ENCODE peak calls at places on chromosomes 16 and 17, in four cellular contexts. C is GM12878, Z is HepG2, A is K562. V is an unnamed sample.

GRCh38 chr17:72421128-72422092 is 300.6 kb downstream of the SOX9 start:
- DNase-seq in C (peak; percentile 94), Z (peak; percentile 99), A (no peak), V (no peak)

GRCh38 chr16:30478766-30479478 is 6.4 kb downstream of the ITGAL start:
- DNase-seq in C (no peak), Z (no peak), A (peak; percentile 3), V (no peak)

GRCh38 chr17:47872651-47873161 is 21.7 kb upstream of the SP6 start:
- DNase-seq in C (no peak), Z (no peak), A (no peak), V (peak; percentile 79)

GRCh38 chr16:88402551-88402950 is 19.8 kb downstream of the ZNF469 start:
- DNase-seq in C (no peak), Z (no peak), A (no peak), V (no peak)

GRCh38 chr17:60328679-60329078 is 63.3 kb downstream of the USP32 start:
- DNase-seq in C (no peak), Z (no peak), A (no peak), V (no peak)

GRCh38 chr17:14337596-14338079 is 36.8 kb downstream of the HS3ST3B1 start:
- DNase-seq in C (no peak), Z (no peak), A (no peak), V (no peak)

GRCh38 chr17:18121201-18121600 is 12.6 kb downstream of the MYO15A start:
- DNase-seq in C (no peak), Z (no peak), A (no peak), V (no peak)

GRCh38 chr17:17935321-17936271 is 36.6 kb downstream of the TOM1L2 start:
- DNase-seq in C (no peak), Z (peak; percentile 57), A (no peak), V (no peak)

GRCh38 chr17:17235212-17236174 is 1.5 kb downstream of the FLCN start:
- DNase-seq in C (no peak), Z (peak; percentile 22), A (no peak), V (no peak)

GRCh38 chr17:38701504-38702165 is 3.4 kb upstream of the MLLT6 start:
- DNase-seq in C (peak; percentile 86), Z (peak; percentile 49), A (peak; percentile 61), V (no peak)
- TF ChIP-seq HDAC6 in C (peak; percentile 11), Z (no peak), A (no peak), V (no peak)

GRCh38 chr17:42704495-42705494 is 22.5 kb downstream of the CNTNAP1 start:
- DNase-seq in C (peak; percentile 94), Z (no peak), A (no peak), V (no peak)
- TF ChIP-seq HDAC6 in C (no peak), Z (no peak), A (no peak), V (no peak)

GRCh38 chr16:49767414-49767813 is 88.5 kb downstream of the ZNF423 start:
- DNase-seq in C (no peak), Z (no peak), A (no peak), V (no peak)
- TF ChIP-seq HDAC6 in C (no peak), Z (no peak), A (no peak), V (no peak)

GRCh38 chr16:27489906-27490305 is 59.8 kb downstream of the GTF3C1 start:
- DNase-seq in C (no peak), Z (no peak), A (no peak), V (no peak)
- TF ChIP-seq HDAC6 in C (no peak), Z (no peak), A (no peak), V (no peak)

GRCh38 chr17:83135692-83136091 is 56.3 kb downstream of the METRNL start:
- DNase-seq in C (no peak), Z (no peak), A (no peak), V (no peak)

GRCh38 chr17:83129676-83130075 is 50.3 kb downstream of the METRNL start:
- DNase-seq in C (no peak), Z (no peak), A (no peak), V (no peak)

GRCh38 chr17:83133302-83134121 is 54.1 kb downstream of the METRNL start:
- DNase-seq in C (no peak), Z (no peak), A (no peak), V (no peak)

GRCh38 chr17:83131268-83132011 is 52.0 kb downstream of the METRNL start:
- DNase-seq in C (no peak), Z (no peak), A (peak; percentile 77), V (no peak)

DNA sequence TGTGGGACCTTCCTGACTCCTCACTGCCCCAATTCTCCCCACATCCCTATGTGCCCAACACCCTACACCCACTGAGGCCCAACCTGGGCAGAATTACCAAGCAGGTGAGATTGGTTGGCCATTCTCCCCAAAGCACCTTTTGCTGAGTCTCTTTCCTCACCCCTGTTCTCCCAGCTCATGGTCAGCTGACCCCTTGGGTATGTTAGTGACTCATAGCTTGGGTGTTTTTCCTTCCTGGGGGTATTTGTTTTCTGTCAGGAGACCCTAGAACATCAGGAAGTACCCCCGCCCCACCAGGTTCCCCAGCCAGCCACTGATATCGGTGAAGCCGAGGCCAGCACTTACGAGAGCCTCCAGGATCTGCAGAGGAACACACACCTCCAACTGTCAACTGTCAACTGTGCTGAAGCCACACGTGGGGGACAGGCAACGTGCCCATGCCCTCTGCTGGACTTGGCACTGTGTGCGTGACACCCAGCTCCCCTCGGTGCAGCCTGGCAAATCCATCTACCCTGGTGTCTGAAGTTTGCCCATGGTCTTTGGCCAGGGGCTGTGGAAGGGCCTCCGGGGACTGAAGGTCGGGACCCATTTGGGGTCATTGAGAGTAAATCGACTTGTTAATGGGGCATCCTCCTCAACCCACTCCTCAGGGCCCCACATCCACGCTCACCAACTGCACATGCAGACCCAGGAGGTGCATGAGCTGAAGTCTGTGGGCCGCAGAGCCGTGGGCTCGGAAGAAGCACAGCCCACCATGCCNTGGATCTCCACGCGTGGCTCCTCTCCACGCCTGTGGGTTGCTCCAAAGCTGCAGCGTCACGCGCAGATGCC is 53.1 kb downstream of the METRNL start:
- DNase-seq in C (no peak), Z (no peak), A (no peak), V (no peak)
- TF ChIP-seq HDAC6 in C (no peak), Z (no peak), A (no peak), V (no peak)

GRCh38 chr17:3979276-3979583 is 15.0 kb upstream of the ATP2A3 start:
- DNase-seq in C (no peak), Z (no peak), A (no peak), V (no peak)

GRCh38 chr17:3980381-3980975 is 16.2 kb upstream of the ATP2A3 start:
- DNase-seq in C (no peak), Z (no peak), A (no peak), V (no peak)

GRCh38 chr17:3982541-3983017 is 18.3 kb upstream of the ATP2A3 start:
- DNase-seq in C (no peak), Z (no peak), A (no peak), V (no peak)

GRCh38 chr17:3982113-3982512 is 17.9 kb upstream of the ATP2A3 start:
- DNase-seq in C (no peak), Z (no peak), A (no peak), V (no peak)

DNA sequence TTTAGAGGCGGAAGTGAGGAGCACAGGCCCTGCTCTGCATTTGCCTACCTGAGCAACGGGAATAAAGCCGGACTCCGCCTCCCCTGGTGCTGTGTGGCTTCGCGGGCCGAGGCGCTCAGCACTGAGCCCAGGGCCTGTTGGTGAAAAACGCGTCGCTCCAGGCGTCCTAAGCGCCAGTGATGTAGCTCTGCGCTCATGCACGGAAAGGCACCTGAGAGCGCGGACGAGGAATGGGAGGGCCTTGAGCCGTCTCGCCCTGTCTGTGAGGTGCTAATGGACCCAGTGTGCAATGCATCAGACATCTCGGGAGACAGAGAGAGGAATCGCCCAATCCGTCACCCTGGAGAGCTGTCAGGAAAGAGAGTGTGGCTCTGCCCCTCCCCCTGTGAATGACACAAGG is 17.2 kb upstream of the ATP2A3 start:
- DNase-seq in C (no peak), Z (no peak), A (no peak), V (peak; percentile 66)
- TF ChIP-seq HDAC6 in C (no peak), Z (no peak), A (no peak), V (no peak)

GRCh38 chr17:44308320-44308818 is at the start of gene RUNDC3A:
- DNase-seq in C (no peak), Z (peak; percentile 59), A (peak; percentile 98), V (peak; percentile 99)

GRCh38 chr17:44309472-44309871 is 1.1 kb downstream of the RUNDC3A start:
- DNase-seq in C (no peak), Z (no peak), A (peak; percentile 6), V (no peak)

GRCh38 chr17:44307387-44308186 is 814 bp upstream of the RUNDC3A start:
- DNase-seq in C (no peak), Z (no peak), A (no peak), V (peak; percentile 80)

GRCh38 chr17:44308865-44309264 is 464 bp downstream of the RUNDC3A start:
- DNase-seq in C (no peak), Z (no peak), A (no peak), V (no peak)

GRCh38 chr17:44304651-44305050 is 3.8 kb upstream of the RUNDC3A start:
- DNase-seq in C (no peak), Z (no peak), A (no peak), V (no peak)
- TF ChIP-seq HDAC6 in C (no peak), Z (no peak), A (no peak), V (no peak)